ENCODE peak calls at places on chromosomes 12 and 14, in six cellular contexts. One of them, this sample, is unnamed. For H3K27me3 and H3K4me1, the result is how much of the 10 kb centered on the place peaks cover.

GRCh38 chr12:21323736-21324135 is 11.0 kb downstream of the SLCO1A2 start:
- DNase-seq in heart left ventricle: no peak
- DNase-seq in cardiac muscle cell: no peak
- DNase-seq in HCT116: no peak
- DNase-seq in uterus: no peak
- DNase-seq in fibroblast of lung: no peak
- DNase-seq in this sample: no peak

GRCh38 chr14:51386983-51387730 is 147.1 kb downstream of the TMX1 start:
- DNase-seq in uterus: no peak
- DNase-seq in fibroblast of lung: peak
- DNase-seq in HCT116: no peak
- DNase-seq in heart left ventricle: no peak
- DNase-seq in cardiac muscle cell: peak
- DNase-seq in this sample: no peak

GRCh38 chr12:339557-340195 is 49.4 kb downstream of the KDM5A start:
- DNase-seq in HCT116: no peak
- DNase-seq in cardiac muscle cell: no peak
- DNase-seq in fibroblast of lung: no peak
- DNase-seq in uterus: no peak
- DNase-seq in heart left ventricle: no peak
- DNase-seq in this sample: no peak

GRCh38 chr12:132606466-132606865 is 3.9 kb downstream of the LRCOL1 start:
- DNase-seq in HCT116: no peak
- DNase-seq in cardiac muscle cell: no peak
- DNase-seq in uterus: no peak
- DNase-seq in fibroblast of lung: no peak
- DNase-seq in heart left ventricle: no peak
- DNase-seq in this sample: no peak

GRCh38 chr14:67010602-67011001 is 178.6 kb upstream of the GARIN2 start:
- DNase-seq in fibroblast of lung: no peak
- DNase-seq in uterus: no peak
- DNase-seq in cardiac muscle cell: no peak
- DNase-seq in HCT116: no peak
- DNase-seq in heart left ventricle: no peak
- DNase-seq in this sample: no peak

GRCh38 chr12:132306885-132307191 is 22.6 kb downstream of the GALNT9 start:
- DNase-seq in cardiac muscle cell: no peak
- DNase-seq in heart left ventricle: no peak
- DNase-seq in fibroblast of lung: no peak
- DNase-seq in HCT116: no peak
- DNase-seq in uterus: no peak
- DNase-seq in this sample: no peak

GRCh38 chr12:76786986-76787385 is 23.1 kb downstream of the ZDHHC17 start:
- DNase-seq in uterus: no peak
- DNase-seq in cardiac muscle cell: no peak
- DNase-seq in fibroblast of lung: no peak
- DNase-seq in HCT116: no peak
- DNase-seq in heart left ventricle: no peak
- DNase-seq in this sample: no peak

GRCh38 chr12:122174155-122174845 is at the start of gene IL31:
- DNase-seq in cardiac muscle cell: no peak
- DNase-seq in heart left ventricle: no peak
- DNase-seq in HCT116: no peak
- DNase-seq in fibroblast of lung: no peak
- DNase-seq in uterus: no peak
- DNase-seq in this sample: no peak

GRCh38 chr12:97300921-97301320 is 161.7 kb upstream of the RMST start:
- DNase-seq in fibroblast of lung: peak
- DNase-seq in cardiac muscle cell: no peak
- DNase-seq in HCT116: no peak
- DNase-seq in heart left ventricle: no peak
- DNase-seq in uterus: no peak
- DNase-seq in this sample: no peak

GRCh38 chr12:121184425-121184824 is 25.5 kb upstream of the P2RX4 start:
- DNase-seq in HCT116: no peak
- DNase-seq in uterus: no peak
- DNase-seq in heart left ventricle: no peak
- DNase-seq in cardiac muscle cell: no peak
- DNase-seq in fibroblast of lung: no peak
- DNase-seq in this sample: no peak

GRCh38 chr14:29030121-29030520 is 263.5 kb downstream of the FOXG1 start:
- DNase-seq in uterus: no peak
- DNase-seq in fibroblast of lung: peak
- DNase-seq in HCT116: no peak
- DNase-seq in heart left ventricle: no peak
- DNase-seq in cardiac muscle cell: peak
- DNase-seq in this sample: no peak

GRCh38 chr12:57724003-57724935 is 14.3 kb downstream of the AGAP2 start:
- DNase-seq in cardiac muscle cell: no peak
- DNase-seq in fibroblast of lung: no peak
- DNase-seq in HCT116: no peak
- DNase-seq in uterus: no peak
- DNase-seq in heart left ventricle: no peak
- DNase-seq in this sample: no peak

GRCh38 chr12:130163461-130164215 is 1.4 kb downstream of the FZD10 start:
- DNase-seq in heart left ventricle: no peak
- DNase-seq in cardiac muscle cell: no peak
- DNase-seq in HCT116: no peak
- DNase-seq in fibroblast of lung: no peak
- DNase-seq in uterus: no peak
- DNase-seq in this sample: no peak

GRCh38 chr12:2613674-2614073 is 181.1 kb upstream of the FKBP4 start:
- DNase-seq in cardiac muscle cell: peak
- DNase-seq in fibroblast of lung: peak
- DNase-seq in heart left ventricle: no peak
- DNase-seq in HCT116: peak
- DNase-seq in uterus: peak
- DNase-seq in this sample: no peak

GRCh38 chr14:22289570-22289969 is 299.5 kb downstream of the DAD1 start:
- DNase-seq in HCT116: no peak
- DNase-seq in cardiac muscle cell: no peak
- DNase-seq in uterus: no peak
- DNase-seq in heart left ventricle: no peak
- DNase-seq in fibroblast of lung: no peak
- DNase-seq in this sample: no peak

GRCh38 chr12:1527789-1528188 is 66.6 kb downstream of the FBXL14 start:
- DNase-seq in fibroblast of lung: peak
- DNase-seq in HCT116: no peak
- DNase-seq in cardiac muscle cell: peak
- DNase-seq in uterus: no peak
- DNase-seq in heart left ventricle: no peak
- DNase-seq in this sample: no peak

GRCh38 chr12:30999723-31000122 is 73.2 kb downstream of the TSPAN11 start:
- DNase-seq in fibroblast of lung: no peak
- DNase-seq in uterus: no peak
- DNase-seq in heart left ventricle: no peak
- DNase-seq in HCT116: no peak
- DNase-seq in cardiac muscle cell: no peak
- DNase-seq in this sample: no peak

GRCh38 chr12:121992059-121992879 is 29.4 kb upstream of the BCL7A start:
- DNase-seq in cardiac muscle cell: peak
- DNase-seq in uterus: no peak
- DNase-seq in fibroblast of lung: peak
- DNase-seq in heart left ventricle: no peak
- DNase-seq in HCT116: no peak
- DNase-seq in this sample: no peak

GRCh38 chr14:35332517-35333346 is 40.5 kb downstream of the PSMA6 start:
- DNase-seq in fibroblast of lung: peak
- DNase-seq in cardiac muscle cell: no peak
- DNase-seq in heart left ventricle: no peak
- DNase-seq in uterus: no peak
- DNase-seq in HCT116: no peak
- DNase-seq in this sample: no peak

GRCh38 chr12:70919597-70920035 is 922 bp downstream of the PTPRR start:
- DNase-seq in HCT116: no peak
- DNase-seq in uterus: no peak
- DNase-seq in cardiac muscle cell: peak
- DNase-seq in fibroblast of lung: peak
- DNase-seq in heart left ventricle: no peak
- DNase-seq in this sample: peak

GRCh38 chr14:68781161-68782021 is 11.5 kb downstream of the ZFP36L1 start:
- DNase-seq in uterus: peak
- DNase-seq in cardiac muscle cell: no peak
- DNase-seq in heart left ventricle: peak
- DNase-seq in fibroblast of lung: no peak
- DNase-seq in HCT116: no peak
- DNase-seq in this sample: no peak

GRCh38 chr14:44029933-44030332 is 477.1 kb downstream of the FSCB start:
- DNase-seq in HCT116: no peak
- DNase-seq in heart left ventricle: peak
- DNase-seq in uterus: no peak
- DNase-seq in cardiac muscle cell: peak
- DNase-seq in fibroblast of lung: no peak
- DNase-seq in this sample: no peak

GRCh38 chr12:91023326-91024004 is 18.7 kb upstream of the EPYC start:
- DNase-seq in heart left ventricle: no peak
- DNase-seq in cardiac muscle cell: peak
- DNase-seq in uterus: no peak
- DNase-seq in HCT116: no peak
- DNase-seq in fibroblast of lung: peak
- DNase-seq in this sample: no peak

GRCh38 chr12:99810718-99811593 is 163.4 kb downstream of the GARIN6 start:
- DNase-seq in heart left ventricle: no peak
- DNase-seq in uterus: no peak
- DNase-seq in HCT116: peak
- DNase-seq in fibroblast of lung: peak
- DNase-seq in cardiac muscle cell: peak
- DNase-seq in this sample: peak

GRCh38 chr12:26741828-26742227 is 91.2 kb downstream of the ITPR2 start:
- DNase-seq in HCT116: no peak
- DNase-seq in heart left ventricle: no peak
- DNase-seq in uterus: no peak
- DNase-seq in cardiac muscle cell: no peak
- DNase-seq in fibroblast of lung: no peak
- DNase-seq in this sample: no peak

GRCh38 chr12:46959484-46959883 is 119.9 kb upstream of the PCED1B start:
- DNase-seq in cardiac muscle cell: peak
- DNase-seq in HCT116: peak
- DNase-seq in fibroblast of lung: peak
- DNase-seq in uterus: no peak
- DNase-seq in heart left ventricle: no peak
- DNase-seq in this sample: no peak

GRCh38 chr14:93538411-93538810 is 107.7 kb downstream of the UNC79 start:
- DNase-seq in uterus: no peak
- DNase-seq in fibroblast of lung: peak
- DNase-seq in HCT116: peak
- DNase-seq in heart left ventricle: no peak
- DNase-seq in cardiac muscle cell: no peak
- DNase-seq in this sample: peak

GRCh38 chr12:132614861-132615578 is 3.6 kb upstream of the P2RX2 start:
- DNase-seq in uterus: peak
- DNase-seq in fibroblast of lung: peak
- DNase-seq in HCT116: peak
- DNase-seq in heart left ventricle: peak
- DNase-seq in cardiac muscle cell: peak
- DNase-seq in this sample: peak

GRCh38 chr14:22143360-22143759 is 445.7 kb downstream of the DAD1 start:
- DNase-seq in fibroblast of lung: no peak
- DNase-seq in HCT116: no peak
- DNase-seq in heart left ventricle: no peak
- DNase-seq in uterus: no peak
- DNase-seq in cardiac muscle cell: no peak
- DNase-seq in this sample: no peak

GRCh38 chr14:100193417-100194357 is 34.2 kb upstream of the DEGS2 start:
- DNase-seq in uterus: peak
- DNase-seq in cardiac muscle cell: no peak
- DNase-seq in HCT116: no peak
- DNase-seq in heart left ventricle: peak
- DNase-seq in fibroblast of lung: no peak
- DNase-seq in this sample: no peak
- TF ChIP-seq CTCF in uterus: no peak
- TF ChIP-seq CTCF in cardiac muscle cell: no peak
- TF ChIP-seq CTCF in HCT116: no peak
- TF ChIP-seq CTCF in heart left ventricle: no peak
- TF ChIP-seq CTCF in fibroblast of lung: no peak
- TF ChIP-seq CTCF in this sample: no peak

GRCh38 chr12:4274960-4275868 is 1.7 kb downstream of the CCND2 start:
- DNase-seq in uterus: peak
- DNase-seq in cardiac muscle cell: no peak
- DNase-seq in HCT116: no peak
- DNase-seq in fibroblast of lung: no peak
- DNase-seq in heart left ventricle: peak
- DNase-seq in this sample: no peak

GRCh38 chr12:4275869-4276253 is 2.3 kb downstream of the CCND2 start:
- DNase-seq in fibroblast of lung: no peak
- DNase-seq in heart left ventricle: peak
- DNase-seq in cardiac muscle cell: no peak
- DNase-seq in uterus: peak
- DNase-seq in HCT116: no peak
- DNase-seq in this sample: no peak

GRCh38 chr12:4277205-4277543 is 3.6 kb downstream of the CCND2 start:
- DNase-seq in uterus: no peak
- DNase-seq in heart left ventricle: no peak
- DNase-seq in cardiac muscle cell: no peak
- DNase-seq in fibroblast of lung: no peak
- DNase-seq in HCT116: no peak
- DNase-seq in this sample: no peak

GRCh38 chr12:4277856-4278581 is 4.5 kb downstream of the CCND2 start:
- DNase-seq in fibroblast of lung: no peak
- DNase-seq in uterus: no peak
- DNase-seq in heart left ventricle: no peak
- DNase-seq in cardiac muscle cell: no peak
- DNase-seq in HCT116: no peak
- DNase-seq in this sample: no peak

GRCh38 chr12:4276524-4277204 is 3.1 kb downstream of the CCND2 start:
- DNase-seq in uterus: peak
- DNase-seq in cardiac muscle cell: peak
- DNase-seq in heart left ventricle: peak
- DNase-seq in HCT116: peak
- DNase-seq in fibroblast of lung: peak
- DNase-seq in this sample: peak
- H3K27me3 ChIP-seq in uterus: under half
- H3K27me3 ChIP-seq in cardiac muscle cell: under half
- H3K27me3 ChIP-seq in heart left ventricle: under half
- H3K27me3 ChIP-seq in HCT116: under half
- H3K27me3 ChIP-seq in fibroblast of lung: under half
- H3K27me3 ChIP-seq in this sample: half or more

GRCh38 chr12:63857771-63858670 is 13.5 kb downstream of the SRGAP1 start:
- DNase-seq in heart left ventricle: no peak
- DNase-seq in cardiac muscle cell: peak
- DNase-seq in uterus: no peak
- DNase-seq in fibroblast of lung: peak
- DNase-seq in HCT116: no peak
- DNase-seq in this sample: no peak
- H3K4me1 ChIP-seq in heart left ventricle: under half
- H3K4me1 ChIP-seq in cardiac muscle cell: under half
- H3K4me1 ChIP-seq in uterus: under half
- H3K4me1 ChIP-seq in fibroblast of lung: under half
- H3K4me1 ChIP-seq in HCT116: under half
- H3K4me1 ChIP-seq in this sample: under half

DNA sequence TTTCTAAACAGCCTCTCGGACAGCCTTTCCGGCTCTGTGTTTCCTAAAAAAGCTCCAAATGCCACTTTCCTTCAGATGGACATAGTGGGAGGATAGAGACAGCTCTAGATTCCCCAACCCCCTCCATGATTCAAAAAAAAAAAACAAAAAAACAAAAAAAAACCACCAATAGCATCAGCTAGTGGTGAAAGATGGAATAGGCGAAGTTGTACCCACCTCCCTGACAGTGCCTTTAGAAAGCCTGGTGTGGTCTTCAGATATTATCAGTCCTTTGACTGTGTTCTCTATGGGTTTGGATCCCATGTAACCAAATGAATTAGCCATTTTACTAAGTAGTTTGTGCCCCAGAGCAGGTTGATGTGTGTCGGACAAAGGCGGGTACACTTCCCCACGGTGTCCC is 94.1 kb downstream of the PHETA1 start:
- DNase-seq in fibroblast of lung: no peak
- DNase-seq in uterus: no peak
- DNase-seq in heart left ventricle: no peak
- DNase-seq in cardiac muscle cell: no peak
- DNase-seq in HCT116: peak
- DNase-seq in this sample: no peak
- TF ChIP-seq CTCF in fibroblast of lung: peak
- TF ChIP-seq CTCF in uterus: no peak
- TF ChIP-seq CTCF in heart left ventricle: peak
- TF ChIP-seq CTCF in cardiac muscle cell: peak
- TF ChIP-seq CTCF in HCT116: peak
- TF ChIP-seq CTCF in this sample: peak

This sample was measured in BE2C.